ENCODE peak calls at places on chromosomes 3 and 15, in six cellular contexts. W is colonic mucosa, H is SK-N-SH, N is thoracic aorta, X is AG09309, Y is gastrocnemius medialis. G is an unnamed sample.

GRCh38 chr15:101134780-101135179 is 117.1 kb downstream of the CHSY1 start:
- DNase-seq in W (no peak), H (no peak), N (no peak), Y (no peak), X (no peak), G (no peak)

GRCh38 chr3:170222647-170223541 is 670 bp downstream of the PRKCI start:
- DNase-seq in W (peak; percentile 44), H (peak; percentile 72), X (no peak), Y (peak; percentile 22), N (peak; percentile 5), G (no peak)

GRCh38 chr3:59451041-59451763 is 401.4 kb upstream of the CFAP20DC start:
- DNase-seq in W (peak; percentile 19), N (no peak), H (no peak), Y (no peak), X (no peak), G (no peak)

GRCh38 chr15:45203182-45203581 is 15.4 kb upstream of the SHF start:
- DNase-seq in H (no peak), N (no peak), X (no peak), Y (no peak), W (no peak), G (no peak)

GRCh38 chr15:83379574-83379973 is 67.6 kb upstream of the SH3GL3 start:
- DNase-seq in X (no peak), Y (no peak), W (no peak), N (no peak), H (no peak), G (no peak)

GRCh38 chr3:53581671-53582070 is 87.3 kb downstream of the CACNA1D start:
- DNase-seq in W (no peak), Y (no peak), N (no peak), X (no peak), H (no peak), G (no peak)

GRCh38 chr15:92034227-92034626 is 180.7 kb downstream of the SLCO3A1 start:
- DNase-seq in Y (no peak), W (no peak), H (no peak), N (no peak), X (no peak), G (no peak)

GRCh38 chr3:17949116-17949515 is 206.7 kb upstream of the TBC1D5 start:
- DNase-seq in N (no peak), X (no peak), Y (no peak), W (no peak), H (no peak), G (no peak)

GRCh38 chr3:189262746-189263145 is 91.0 kb downstream of the TPRG1 start:
- DNase-seq in X (no peak), N (no peak), Y (peak; percentile 41), W (no peak), H (no peak), G (no peak)

GRCh38 chr15:75143738-75144334 is 57.8 kb upstream of the C15orf39 start:
- DNase-seq in N (no peak), Y (no peak), X (no peak), W (no peak), H (no peak), G (no peak)

GRCh38 chr3:37310666-37311050 is 136.3 kb upstream of the LRRFIP2 start:
- DNase-seq in X (no peak), W (no peak), H (no peak), Y (no peak), N (no peak), G (no peak)

GRCh38 chr15:74893627-74894026 is 3.8 kb downstream of the MPI start:
- DNase-seq in X (no peak), N (no peak), Y (no peak), W (no peak), H (no peak), G (no peak)

GRCh38 chr3:66504761-66505641 is 4.2 kb upstream of the LRIG1 start:
- DNase-seq in N (no peak), Y (no peak), W (peak; percentile 46), H (no peak), X (no peak), G (no peak)

GRCh38 chr15:68820205-68820588 is 498 bp downstream of the ANP32A start:
- DNase-seq in X (no peak), W (peak; percentile 48), H (no peak), Y (peak; percentile 51), N (no peak), G (no peak)

GRCh38 chr3:188339410-188340295 is 185.7 kb downstream of the LPP start:
- DNase-seq in X (no peak), W (no peak), Y (peak; percentile 53), H (no peak), N (no peak), G (no peak)

GRCh38 chr3:172397716-172398405 is 50.4 kb downstream of the GHSR start:
- DNase-seq in H (no peak), X (no peak), Y (no peak), N (no peak), W (no peak), G (no peak)

GRCh38 chr3:173913397-173913796 is 515.9 kb downstream of the NLGN1 start:
- DNase-seq in X (no peak), Y (no peak), W (no peak), H (no peak), N (no peak), G (no peak)

GRCh38 chr3:146881366-146881765 is 276.2 kb upstream of the PLSCR5 start:
- DNase-seq in H (no peak), N (no peak), W (no peak), X (no peak), Y (no peak), G (no peak)

GRCh38 chr3:30933478-30934207 is 39.2 kb upstream of the GADL1 start:
- DNase-seq in X (no peak), W (no peak), H (no peak), Y (no peak), N (no peak), G (no peak)

DNA sequence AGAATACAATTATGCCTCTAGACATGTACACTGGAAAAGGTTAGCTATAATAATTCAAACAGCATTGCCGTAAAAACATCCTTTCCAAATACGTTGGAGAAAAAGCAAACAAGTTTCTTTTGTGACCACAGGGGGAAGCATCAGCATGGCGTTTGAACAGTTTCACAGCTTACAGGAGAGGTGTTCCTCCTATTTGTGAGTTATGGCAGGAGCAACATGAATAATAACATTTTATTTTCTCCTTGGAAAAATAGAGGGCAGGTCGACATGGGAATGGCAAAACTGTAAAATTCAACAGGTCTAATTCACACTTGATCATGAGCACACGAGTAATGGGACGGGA is 39.7 kb upstream of the GADL1 start:
- DNase-seq in W (no peak), X (peak; percentile 47), Y (no peak), H (peak; percentile 14), N (no peak), G (peak; percentile 7)
- TF ChIP-seq CTCF in W (no peak), X (peak; percentile 76), Y (peak; percentile 43), H (peak; percentile 47), N (peak; percentile 69), G (peak; percentile 50)

GRCh38 chr3:160475889-160476288 is 26.3 kb upstream of the TRIM59 start:
- DNase-seq in H (no peak), X (no peak), W (no peak), N (no peak), Y (no peak), G (no peak)

GRCh38 chr3:160475153-160475552 is 25.6 kb upstream of the TRIM59 start:
- DNase-seq in N (no peak), W (no peak), H (no peak), Y (no peak), X (no peak), G (no peak)

GRCh38 chr3:160473233-160473632 is 23.6 kb upstream of the TRIM59 start:
- DNase-seq in H (no peak), W (no peak), X (peak; percentile 57), N (no peak), Y (no peak), G (no peak)

GRCh38 chr3:160473978-160474377 is 24.4 kb upstream of the TRIM59 start:
- DNase-seq in X (peak; percentile 97), N (no peak), H (peak; percentile 71), Y (no peak), W (no peak), G (no peak)

DNA sequence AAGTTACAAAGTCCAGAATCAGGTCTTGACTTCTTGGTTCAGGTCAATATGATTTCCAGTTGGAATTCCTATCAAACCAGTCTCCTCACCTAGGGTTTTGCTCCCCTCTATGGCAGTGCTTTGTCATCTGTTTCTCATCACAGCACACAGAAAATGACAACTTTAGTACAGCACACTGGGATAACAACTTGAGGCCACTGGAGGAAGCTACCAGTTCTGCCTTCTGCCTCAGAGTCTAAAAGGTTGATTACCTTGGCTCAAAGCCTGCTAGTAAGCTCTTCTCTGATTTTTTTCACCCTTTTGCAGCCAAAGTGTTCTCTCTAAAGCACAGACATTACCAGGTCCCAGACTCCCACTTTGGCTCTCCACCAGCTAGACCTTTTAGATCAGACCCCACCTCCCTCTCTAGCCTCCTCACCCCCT is 24.8 kb upstream of the TRIM59 start:
- DNase-seq in W (no peak), H (peak; percentile 27), N (no peak), Y (no peak), X (peak; percentile 21), G (no peak)
- H3K4me3 ChIP-seq in W (no peak overlapping the region), H (peak overlapping the region; percentile 29), N (no peak overlapping the region), Y (no peak overlapping the region), X (no peak overlapping the region), G (no peak overlapping the region)

GRCh38 chr15:40929730-40930429 is 740 bp downstream of the DLL4 start:
- DNase-seq in H (peak; percentile 79), N (no peak), Y (no peak), W (peak; percentile 62), X (no peak), G (no peak)
- TF ChIP-seq CTCF in H (no peak), N (no peak), Y (no peak), W (no peak), X (no peak), G (no peak)

GRCh38 chr3:134255399-134255798 is 4.7 kb upstream of the RYK start:
- DNase-seq in Y (no peak), W (no peak), H (no peak), N (no peak), X (no peak), G (no peak)

GRCh38 chr3:134253475-134254231 is 3.0 kb upstream of the RYK start:
- DNase-seq in Y (no peak), W (no peak), H (no peak), N (no peak), X (no peak), G (no peak)

GRCh38 chr3:134251731-134252391 is 1.2 kb upstream of the RYK start:
- DNase-seq in Y (peak; percentile 23), H (peak; percentile 16), W (no peak), N (no peak), X (no peak), G (no peak)

GRCh38 chr3:134250717-134251220 is at the start of gene RYK:
- DNase-seq in X (no peak), Y (peak; percentile 75), W (peak; percentile 87), H (peak; percentile 97), N (peak; percentile 17), G (peak; percentile 65)

GRCh38 chr3:134252766-134253165 is 2.1 kb upstream of the RYK start:
- DNase-seq in H (no peak), X (no peak), W (no peak), Y (no peak), N (no peak), G (no peak)
- H3K4me3 ChIP-seq in H (no peak overlapping the region), X (no peak overlapping the region), W (no peak overlapping the region), Y (no peak overlapping the region), N (no peak overlapping the region), G (no peak overlapping the region)

DNA sequence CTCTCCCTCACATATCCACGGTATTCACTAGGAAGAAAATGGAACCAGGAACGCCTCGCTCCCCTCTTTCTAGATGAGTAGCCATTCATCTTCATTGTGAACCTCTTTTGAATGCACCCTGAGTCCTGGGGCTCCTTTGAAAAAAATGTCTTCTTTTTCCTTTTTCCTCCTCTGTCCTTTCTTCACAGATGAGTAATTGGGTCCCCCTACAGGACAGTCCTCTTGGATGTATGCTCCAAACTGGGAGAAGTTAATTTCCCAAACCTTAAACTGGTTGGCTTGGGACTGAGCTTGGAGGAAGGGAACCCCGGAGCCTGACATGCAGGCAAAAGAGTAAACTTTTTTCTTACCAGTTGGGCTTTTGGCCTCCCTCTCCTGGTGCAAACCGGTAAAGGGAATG is 108.8 kb downstream of the DPH6 start:
- DNase-seq in Y (no peak), X (no peak), N (no peak), W (no peak), H (no peak), G (no peak)
- TF ChIP-seq CTCF in Y (no peak), X (peak; percentile 40), N (no peak), W (no peak), H (no peak), G (no peak)